ENCODE peak calls at places on chromosome 5, in five cellular contexts. D is IMR-90, C is thyroid gland, R is HCT116, A is GM12892. X is an unnamed sample.

GRCh38 chr5:16570121-16570815 is 46.5 kb downstream of the RETREG1 start:
- DNase-seq in D (peak), A (no peak), R (no peak), C (no peak), X (no peak)

GRCh38 chr5:109939109-109939682 is 249.5 kb downstream of the MAN2A1 start:
- DNase-seq in A (no peak), C (no peak), D (peak), R (no peak), X (no peak)

GRCh38 chr5:146967646-146968045 is 89.1 kb upstream of the PPP2R2B start:
- DNase-seq in R (no peak), C (no peak), D (no peak), A (no peak), X (no peak)

GRCh38 chr5:64680289-64680688 is 10.0 kb upstream of the SHISAL2B start:
- DNase-seq in A (no peak), D (no peak), C (no peak), R (no peak), X (no peak)

GRCh38 chr5:158028349-158028748 is 169.4 kb upstream of the CLINT1 start:
- DNase-seq in R (no peak), C (no peak), A (no peak), D (no peak), X (no peak)

GRCh38 chr5:33261305-33261704 is 179.5 kb upstream of the TARS1 start:
- DNase-seq in C (no peak), D (peak), A (no peak), R (no peak), X (no peak)

GRCh38 chr5:140785905-140786686 is at the start of gene PCDHA1:
- DNase-seq in D (no peak), A (no peak), R (no peak), C (no peak), X (no peak)

GRCh38 chr5:168734657-168735344 is 155.6 kb upstream of the PANK3 start:
- DNase-seq in C (peak), A (no peak), D (peak), R (no peak), X (no peak)

GRCh38 chr5:68873198-68873597 is 220.6 kb upstream of the SLC30A5 start:
- DNase-seq in C (no peak), D (no peak), R (no peak), A (no peak), X (no peak)

GRCh38 chr5:148437249-148437648 is 53.5 kb downstream of the FBXO38 start:
- DNase-seq in R (no peak), A (no peak), C (no peak), D (peak), X (no peak)

GRCh38 chr5:110735545-110735944 is 3.3 kb upstream of the SLC25A46 start:
- DNase-seq in C (no peak), A (no peak), R (no peak), D (no peak), X (no peak)

GRCh38 chr5:9440517-9440916 is 105.4 kb downstream of the SEMA5A start:
- DNase-seq in R (no peak), A (no peak), C (no peak), D (peak), X (no peak)

GRCh38 chr5:173330151-173330855 is 2.1 kb upstream of the STC2 start:
- DNase-seq in R (no peak), D (no peak), C (no peak), A (no peak), X (no peak)

GRCh38 chr5:24110019-24110615 is 534.7 kb downstream of the CDH10 start:
- DNase-seq in D (no peak), A (no peak), C (no peak), R (no peak), X (no peak)

GRCh38 chr5:111043712-111044506 is 27.6 kb upstream of the TSLP start:
- DNase-seq in C (no peak), A (no peak), D (peak), R (no peak), X (peak)

GRCh38 chr5:78009937-78010527 is 233.9 kb upstream of the TBCA start:
- DNase-seq in A (no peak), C (no peak), R (no peak), D (peak), X (no peak)

GRCh38 chr5:125349432-125349831 is 603.0 kb upstream of the ZNF608 start:
- DNase-seq in R (no peak), C (no peak), A (no peak), D (peak), X (no peak)

GRCh38 chr5:81850932-81851331 is 100.0 kb upstream of the SSBP2 start:
- DNase-seq in A (no peak), R (no peak), D (no peak), C (peak), X (no peak)

GRCh38 chr5:116696356-116696755 is 121.7 kb upstream of the SEMA6A start:
- DNase-seq in D (no peak), A (peak), C (no peak), R (no peak), X (no peak)

GRCh38 chr5:14165375-14166091 is 22.4 kb downstream of the TRIO start:
- DNase-seq in C (no peak), D (peak), A (no peak), R (peak), X (no peak)

GRCh38 chr5:179141867-179142266 is 81.7 kb downstream of the ZNF354C start:
- DNase-seq in C (no peak), D (no peak), A (no peak), R (no peak), X (no peak)

GRCh38 chr5:133285583-133286021 is 233.8 kb downstream of the HSPA4 start:
- DNase-seq in A (no peak), D (peak), C (no peak), R (no peak), X (no peak)

GRCh38 chr5:53915120-53915519 is 354.7 kb downstream of the NDUFS4 start:
- DNase-seq in A (no peak), D (no peak), R (no peak), C (no peak), X (no peak)

GRCh38 chr5:168648576-168648975 is 69.4 kb upstream of the PANK3 start:
- DNase-seq in A (no peak), C (no peak), D (no peak), R (no peak), X (no peak)

GRCh38 chr5:79202076-79202475 is 33.9 kb upstream of the JMY start:
- DNase-seq in A (no peak), R (peak), D (peak), C (no peak), X (no peak)

GRCh38 chr5:140570488-140570887 is 5.9 kb downstream of the SLC35A4 start:
- DNase-seq in D (no peak), C (no peak), A (no peak), R (no peak), X (no peak)

GRCh38 chr5:150609843-150610584 is 30.4 kb upstream of the SYNPO start:
- DNase-seq in R (no peak), A (no peak), C (peak), D (no peak), X (no peak)

GRCh38 chr5:17340816-17341215 is 123.4 kb downstream of the BASP1 start:
- DNase-seq in C (no peak), D (peak), A (no peak), R (no peak), X (no peak)

GRCh38 chr5:109769597-109770291 is 80.0 kb downstream of the MAN2A1 start:
- DNase-seq in R (no peak), C (no peak), A (no peak), D (peak), X (no peak)

GRCh38 chr5:67010684-67011409 is 185.8 kb downstream of the CD180 start:
- DNase-seq in R (no peak), D (peak), A (no peak), C (peak), X (no peak)

GRCh38 chr5:142803428-142804111 is 33.4 kb downstream of the ARHGAP26 start:
- DNase-seq in R (no peak), C (no peak), D (peak), A (no peak), X (no peak)

GRCh38 chr5:30401479-30402058 is 791.9 kb upstream of the CDH6 start:
- DNase-seq in C (peak), R (no peak), D (peak), A (no peak), X (peak)

GRCh38 chr5:148912146-148912545 is 85.7 kb downstream of the ADRB2 start:
- DNase-seq in A (no peak), R (no peak), D (peak), C (no peak), X (no peak)

GRCh38 chr5:2902186-2902585 is 150.7 kb upstream of the IRX2 start:
- DNase-seq in A (no peak), R (no peak), C (no peak), D (no peak), X (peak)

GRCh38 chr5:156329197-156329611 is 2.2 kb downstream of the SGCD start:
- DNase-seq in A (no peak), R (no peak), C (peak), D (no peak), X (no peak)
- TF ChIP-seq POLR2A in A (no peak), R (no peak), C (no peak), D (no peak), X (no peak)

DNA sequence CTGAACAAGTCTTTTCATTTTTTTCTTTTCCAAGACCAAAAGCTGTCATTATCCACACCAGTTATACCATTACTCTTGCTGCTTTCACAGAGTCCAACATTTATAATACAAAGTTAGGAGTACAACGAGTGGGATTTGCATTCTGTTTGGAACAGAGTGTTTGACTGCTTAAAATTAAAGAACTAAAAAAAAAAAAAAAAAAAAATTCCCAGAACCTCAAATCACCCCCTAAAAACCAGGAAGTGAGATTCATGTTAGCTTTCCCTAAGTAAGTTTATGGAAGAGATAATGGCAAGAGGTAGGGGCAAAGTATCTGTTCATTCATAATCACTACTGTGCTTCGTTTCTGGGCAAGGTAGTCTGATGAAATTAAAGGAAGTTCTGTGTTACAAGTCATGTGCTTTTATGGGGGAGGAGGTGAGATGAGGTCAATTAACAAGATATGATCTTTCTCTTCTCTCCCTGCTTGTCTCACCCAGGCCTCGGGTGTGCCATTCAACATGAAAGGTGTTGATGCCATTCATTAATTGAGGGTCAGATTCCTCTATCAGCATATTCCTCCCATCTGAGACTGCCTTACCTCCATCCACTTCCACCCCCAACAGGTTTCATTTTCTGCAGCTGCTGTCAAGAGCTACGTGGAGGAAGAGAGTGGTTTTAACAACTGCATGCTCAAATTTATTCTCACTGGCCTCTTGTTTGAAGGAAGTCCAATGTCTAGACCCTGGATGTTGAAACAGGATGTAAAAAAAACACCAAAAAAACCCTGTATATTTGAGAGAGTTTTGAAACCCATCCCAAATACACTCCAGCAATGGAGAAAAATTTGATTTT is 58.1 kb downstream of the MARCHF3 start:
- DNase-seq in R (no peak), A (peak), D (no peak), C (no peak), X (no peak)
- TF ChIP-seq POLR2A in R (no peak), A (no peak), D (no peak), C (no peak), X (no peak)

GRCh38 chr5:180492226-180492903 is 1.8 kb upstream of the CNOT6 start:
- DNase-seq in D (no peak), R (no peak), A (no peak), C (no peak), X (no peak)

GRCh38 chr5:180495292-180495691 is 1.1 kb downstream of the CNOT6 start:
- DNase-seq in A (no peak), R (no peak), C (no peak), D (no peak), X (no peak)

GRCh38 chr5:180494060-180494509 is at the start of gene CNOT6:
- DNase-seq in D (peak), A (peak), R (peak), C (peak), X (peak)

GRCh38 chr5:180495991-180496741 is 2.0 kb downstream of the CNOT6 start:
- DNase-seq in C (no peak), A (no peak), D (no peak), R (no peak), X (no peak)

GRCh38 chr5:180494510-180495181 is 467 bp downstream of the CNOT6 start:
- DNase-seq in C (peak), A (peak), D (no peak), R (no peak), X (no peak)
- TF ChIP-seq POLR2A in C (no peak), A (no peak), D (no peak), R (no peak), X (peak)

GRCh38 chr5:42950466-42951168 is 89.5 kb downstream of the ANXA2R start:
- DNase-seq in C (peak), D (peak), A (peak), R (peak), X (no peak)

GRCh38 chr5:42948961-42949347 is 91.2 kb downstream of the ANXA2R start:
- DNase-seq in D (no peak), C (no peak), A (no peak), R (no peak), X (no peak)

GRCh38 chr5:42950091-42950465 is 90.0 kb downstream of the ANXA2R start:
- DNase-seq in C (no peak), A (no peak), D (no peak), R (no peak), X (no peak)

GRCh38 chr5:42951169-42951846 is 88.8 kb downstream of the ANXA2R start:
- DNase-seq in A (peak), D (peak), C (peak), R (no peak), X (no peak)

DNA sequence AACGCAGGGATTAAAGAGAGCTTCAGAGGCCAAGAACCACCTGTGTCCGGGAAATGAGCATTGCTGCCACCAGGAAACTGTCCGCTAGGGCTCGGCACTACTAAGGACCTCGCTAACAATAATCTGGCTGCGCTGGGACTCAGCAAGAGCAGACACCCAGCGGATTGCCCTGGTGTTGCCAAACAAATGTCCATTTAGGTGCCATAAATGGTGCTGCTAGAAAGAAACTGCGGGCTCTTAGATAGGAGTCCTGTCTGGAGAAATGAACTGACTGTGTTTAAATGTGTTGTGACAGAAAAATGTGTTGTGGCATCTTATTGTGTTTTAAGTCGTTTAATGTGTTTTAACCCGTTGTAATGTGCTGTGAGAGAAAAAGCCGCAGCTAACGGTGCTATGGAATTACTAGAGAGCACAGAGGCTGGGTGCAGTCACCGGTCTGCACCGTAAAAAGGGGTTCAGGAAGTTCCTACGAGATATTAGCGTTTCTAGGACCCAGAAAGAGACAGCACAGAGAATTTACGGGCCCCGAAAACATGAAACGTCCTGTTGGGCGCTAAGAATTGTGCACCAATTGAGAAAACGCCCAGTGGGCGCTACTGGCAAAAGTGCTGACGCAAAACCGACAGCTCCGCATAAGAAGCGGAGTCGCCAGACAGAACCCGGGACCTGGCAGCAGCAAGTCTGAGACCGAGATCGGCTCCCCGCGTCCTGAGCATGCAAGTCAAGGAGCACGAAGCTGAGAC is 90.6 kb downstream of the ANXA2R start:
- DNase-seq in R (no peak), D (peak), A (peak), C (peak), X (no peak)
- TF ChIP-seq POLR2A in R (no peak), D (no peak), A (no peak), C (no peak), X (no peak)

X was measured in H1.